ENCODE peak calls at places on chromosomes 7 and 10, in six cellular contexts. O, B, W, N, G and I are unnamed samples.

GRCh38 chr7:34342403-34342802 is 315.6 kb upstream of the NPSR1 start:
- DNase-seq in G (no peak), W (no peak), N (no peak), B (no peak), O (no peak), I (no peak)

GRCh38 chr7:92768501-92769360 is 67.6 kb downstream of the CDK6 start:
- DNase-seq in N (no peak), B (no peak), G (no peak), W (no peak), O (no peak), I (no peak)

GRCh38 chr10:95290801-95291633 is at the start of gene PDLIM1:
- DNase-seq in W (peak; percentile 92), B (peak; percentile 88), N (no peak), O (peak; percentile 82), G (peak; percentile 28), I (no peak)

GRCh38 chr7:69129524-69129923 is 468.8 kb upstream of the AUTS2 start:
- DNase-seq in B (no peak), O (no peak), N (no peak), W (no peak), G (no peak), I (no peak)

GRCh38 chr7:2815523-2816240 is 28.4 kb downstream of the GNA12 start:
- DNase-seq in O (no peak), W (no peak), B (no peak), N (no peak), G (no peak), I (no peak)

GRCh38 chr10:122446668-122447410 is 7.6 kb upstream of the ARMS2 start:
- DNase-seq in B (no peak), N (no peak), W (no peak), O (peak; percentile 28), G (no peak), I (no peak)

GRCh38 chr10:28036587-28036986 is 37.7 kb upstream of the ODAD2 start:
- DNase-seq in N (no peak), B (no peak), W (no peak), G (no peak), O (no peak), I (no peak)

GRCh38 chr7:121505021-121505420 is 108.9 kb upstream of the FAM3C start:
- DNase-seq in N (no peak), W (no peak), B (no peak), O (no peak), G (no peak), I (no peak)

GRCh38 chr7:131145026-131145425 is 182.7 kb upstream of the MKLN1 start:
- DNase-seq in W (no peak), N (no peak), G (no peak), O (peak; percentile 27), B (no peak), I (no peak)

GRCh38 chr7:143054621-143055020 is 2.5 kb downstream of the OR6V1 start:
- DNase-seq in W (no peak), O (no peak), G (no peak), B (no peak), N (no peak), I (no peak)

GRCh38 chr7:135672560-135673359 is 10.4 kb downstream of the STMP1 start:
- DNase-seq in O (peak; percentile 68), B (no peak), G (no peak), N (no peak), W (no peak), I (no peak)

GRCh38 chr7:124765401-124766352 is at the start of gene GPR37:
- DNase-seq in N (no peak), B (peak; percentile 63), O (peak; percentile 68), W (peak; percentile 73), G (no peak), I (no peak)

GRCh38 chr7:2172311-2173183 is 60.2 kb downstream of the MAD1L1 start:
- DNase-seq in G (no peak), W (no peak), O (no peak), N (no peak), B (no peak), I (no peak)

GRCh38 chr7:26292768-26293560 is 1.3 kb downstream of the SNX10 start:
- DNase-seq in W (no peak), N (no peak), B (no peak), G (no peak), O (no peak), I (no peak)

GRCh38 chr7:45082831-45083331 is 5.9 kb downstream of the NACAD start:
- DNase-seq in G (no peak), O (no peak), B (no peak), N (no peak), W (peak; percentile 51), I (no peak)

GRCh38 chr10:68348265-68348741 is 15.6 kb upstream of the PBLD start:
- DNase-seq in N (peak; percentile 58), O (peak; percentile 44), B (no peak), G (peak; percentile 20), W (no peak), I (peak; percentile 22)

GRCh38 chr7:4645241-4645640 is 36.9 kb upstream of the FOXK1 start:
- DNase-seq in W (no peak), O (no peak), B (no peak), N (no peak), G (no peak), I (no peak)

GRCh38 chr10:128629111-128630096 is 503.2 kb upstream of the MKI67 start:
- DNase-seq in N (peak; percentile 42), W (no peak), B (no peak), O (peak; percentile 15), G (no peak), I (no peak)

GRCh38 chr7:155858521-155859061 is 46.3 kb upstream of the SHH start:
- DNase-seq in N (no peak), W (no peak), G (no peak), O (peak; percentile 63), B (no peak), I (no peak)

GRCh38 chr7:6250364-6250833 is 22.0 kb downstream of the CYTH3 start:
- DNase-seq in O (no peak), W (no peak), G (no peak), B (no peak), N (no peak), I (no peak)

GRCh38 chr10:98323221-98324164 is 55.5 kb upstream of the LOXL4 start:
- DNase-seq in N (peak; percentile 73), B (peak; percentile 86), W (peak; percentile 91), O (no peak), G (no peak), I (no peak)

GRCh38 chr7:36810032-36810431 is 85.7 kb upstream of the AOAH start:
- DNase-seq in B (no peak), N (no peak), W (no peak), O (no peak), G (no peak), I (no peak)

GRCh38 chr10:113550365-113550764 is 2.5 kb upstream of the HABP2 start:
- DNase-seq in W (no peak), N (no peak), O (no peak), G (no peak), B (no peak), I (no peak)

GRCh38 chr7:99197498-99197897 is 10.4 kb downstream of the KPNA7 start:
- DNase-seq in O (no peak), W (no peak), B (no peak), N (no peak), G (no peak), I (no peak)

GRCh38 chr10:56360583-56360966 is 484 bp downstream of the ZWINT start:
- DNase-seq in W (no peak), N (no peak), O (no peak), G (no peak), B (no peak), I (no peak)

GRCh38 chr10:124220547-124220946 is 127.1 kb upstream of the CHST15 start:
- DNase-seq in B (no peak), N (no peak), W (peak; percentile 44), O (no peak), G (no peak), I (no peak)

DNA sequence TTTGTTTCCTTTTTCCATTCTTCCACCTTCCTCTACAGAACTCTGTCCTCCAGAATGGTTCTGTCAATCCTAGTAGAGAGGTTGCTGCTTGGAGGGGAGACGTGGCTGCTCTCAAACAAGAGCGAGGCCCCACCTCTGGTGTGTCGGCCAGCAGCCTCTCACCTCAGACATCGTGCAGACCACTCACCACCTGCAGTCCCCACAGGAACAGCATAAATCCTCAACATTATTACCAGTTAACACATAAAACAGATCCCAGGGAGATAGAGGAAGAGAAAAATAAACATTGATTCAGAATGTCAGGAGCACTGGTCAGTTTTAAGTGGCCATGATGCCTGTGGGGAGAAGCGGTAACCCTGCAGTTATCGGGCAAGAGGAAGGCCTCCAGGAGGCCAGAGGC is 485.9 kb upstream of the DPP6 start:
- DNase-seq in O (no peak), W (no peak), G (no peak), B (no peak), N (no peak), I (no peak)
- H3K9me3 ChIP-seq in O (peaks cover 3% of the 10 kb centered on the region), W (no peaks in the 10 kb centered on the region), G (no peaks in the 10 kb centered on the region), B (no peaks in the 10 kb centered on the region), N (no peaks in the 10 kb centered on the region), I (no peaks in the 10 kb centered on the region)

GRCh38 chr7:277228-277627 is 12.7 kb upstream of the FOXL3 start:
- DNase-seq in G (no peak), O (no peak), N (no peak), W (no peak), B (no peak), I (no peak)
- H3K9me3 ChIP-seq in G (no peaks in the 10 kb centered on the region), O (peaks cover 46% of the 10 kb centered on the region), N (no peaks in the 10 kb centered on the region), W (no peaks in the 10 kb centered on the region), B (no peaks in the 10 kb centered on the region), I (no peaks in the 10 kb centered on the region)

GRCh38 chr7:158262284-158263109 is 325.1 kb downstream of the PTPRN2 start:
- DNase-seq in B (no peak), W (peak; percentile 6), N (no peak), G (no peak), O (no peak), I (no peak)
- H3K9me3 ChIP-seq in B (no peaks in the 10 kb centered on the region), W (no peaks in the 10 kb centered on the region), N (no peaks in the 10 kb centered on the region), G (no peaks in the 10 kb centered on the region), O (peaks cover 5% of the 10 kb centered on the region), I (no peaks in the 10 kb centered on the region)

GRCh38 chr10:42482411-42482810 is 156.0 kb downstream of the ZNF33B start:
- DNase-seq in G (no peak), N (no peak), B (no peak), W (no peak), O (no peak), I (no peak)

GRCh38 chr10:42477170-42477569 is 161.2 kb downstream of the ZNF33B start:
- DNase-seq in B (no peak), W (no peak), N (no peak), G (no peak), O (no peak), I (no peak)

GRCh38 chr10:42476101-42476500 is 162.3 kb downstream of the ZNF33B start:
- DNase-seq in N (no peak), B (no peak), G (no peak), W (no peak), O (no peak), I (no peak)

GRCh38 chr10:42475168-42476098 is 162.9 kb downstream of the ZNF33B start:
- DNase-seq in W (no peak), O (no peak), G (no peak), B (peak; percentile 59), N (peak; percentile 17), I (no peak)

GRCh38 chr10:42479057-42479456 is 159.3 kb downstream of the ZNF33B start:
- DNase-seq in W (no peak), O (no peak), G (no peak), N (no peak), B (no peak), I (no peak)
- H3K9me3 ChIP-seq in W (no peaks in the 10 kb centered on the region), O (peaks cover 7% of the 10 kb centered on the region), G (no peaks in the 10 kb centered on the region), N (no peaks in the 10 kb centered on the region), B (no peaks in the 10 kb centered on the region), I (no peaks in the 10 kb centered on the region)